ENCODE peak calls at places on chromosomes 3 and 15, in eight cellular contexts. R is brain microvascular endothelial cell, I is fibroblast of villous mesenchyme, W is fibroblast of pulmonary artery, F is fibroblast of lung, N is IMR-90, Y is coronary artery, V is uterus. X is an unnamed sample.

GRCh38 chr3:57281710-57282109 is 10.8 kb downstream of the ASB14 start:
- DNase-seq in R (peak; percentile 28), W (peak; percentile 10), Y (no peak), N (peak; percentile 51), V (no peak), F (peak; percentile 65), I (no peak), X (no peak)

GRCh38 chr15:73987646-73988045 is 4.4 kb downstream of the STOML1 start:
- DNase-seq in Y (no peak), F (no peak), W (no peak), R (no peak), N (no peak), I (no peak), V (no peak), X (no peak)

GRCh38 chr15:80803580-80804525 is 24.7 kb downstream of the CEMIP start:
- DNase-seq in W (no peak), N (no peak), R (no peak), Y (no peak), F (peak; percentile 44), I (no peak), V (no peak), X (no peak)

GRCh38 chr3:8405144-8405543 is 96.5 kb upstream of the LMCD1 start:
- DNase-seq in I (no peak), V (no peak), R (no peak), F (no peak), N (no peak), W (no peak), Y (no peak), X (no peak)

GRCh38 chr3:179653777-179654117 is 907 bp downstream of the USP13 start:
- DNase-seq in Y (no peak), F (no peak), I (no peak), N (no peak), R (peak; percentile 19), V (no peak), W (peak; percentile 39), X (no peak)

GRCh38 chr3:141477224-141477623 is 9.6 kb upstream of the RASA2 start:
- DNase-seq in R (peak; percentile 89), Y (no peak), V (no peak), I (peak; percentile 59), W (peak; percentile 87), F (peak; percentile 93), N (peak; percentile 94), X (peak; percentile 96)

GRCh38 chr3:86969500-86970189 is 21.3 kb downstream of the VGLL3 start:
- DNase-seq in W (peak; percentile 79), N (peak; percentile 61), R (peak; percentile 68), F (no peak), Y (no peak), V (no peak), I (peak; percentile 68), X (peak; percentile 84)

GRCh38 chr15:89490081-89490480 is 6.3 kb downstream of the RHCG start:
- DNase-seq in Y (no peak), V (no peak), R (no peak), W (no peak), I (no peak), N (no peak), F (no peak), X (no peak)

GRCh38 chr3:117752984-117753717 is 1043.6 kb downstream of the TUSC7 start:
- DNase-seq in W (peak; percentile 6), N (peak; percentile 90), I (no peak), R (no peak), F (peak; percentile 80), V (no peak), Y (no peak), X (no peak)

GRCh38 chr15:77107531-77108355 is 36.8 kb upstream of the TSPAN3 start:
- DNase-seq in R (peak; percentile 67), W (peak; percentile 73), F (peak; percentile 33), Y (no peak), N (peak; percentile 60), I (peak; percentile 61), V (peak; percentile 53), X (peak; percentile 71)

GRCh38 chr3:51982352-51982837 is 940 bp upstream of the ACY1 start:
- DNase-seq in I (no peak), V (no peak), F (no peak), N (no peak), R (no peak), W (no peak), Y (no peak), X (peak; percentile 14)

GRCh38 chr15:86021281-86022264 is 58.1 kb upstream of the AGBL1 start:
- DNase-seq in I (no peak), F (peak; percentile 68), Y (no peak), W (no peak), N (no peak), V (peak; percentile 35), R (no peak), X (no peak)

GRCh38 chr3:61181874-61182273 is 69.4 kb downstream of the FHIT start:
- DNase-seq in I (peak; percentile 26), N (peak; percentile 27), V (no peak), Y (no peak), F (peak; percentile 76), R (peak; percentile 78), W (peak; percentile 4), X (peak; percentile 3)

GRCh38 chr3:31364711-31365110 is 168.0 kb upstream of the STT3B start:
- DNase-seq in N (peak; percentile 75), I (peak; percentile 13), W (peak; percentile 70), V (no peak), Y (no peak), F (peak; percentile 81), R (peak; percentile 72), X (peak; percentile 88)

GRCh38 chr3:158768361-158768787 is 33.5 kb upstream of the MFSD1 start:
- DNase-seq in V (peak; percentile 65), I (peak; percentile 63), W (peak; percentile 52), F (peak; percentile 82), N (peak; percentile 78), R (peak; percentile 80), Y (no peak), X (peak; percentile 64)
- H3K4me3 ChIP-seq in V (no peak overlapping the region), I (no peak overlapping the region), W (peak overlapping the region; percentile 9), F (no peak overlapping the region), N (no peak overlapping the region), R (no peak overlapping the region), Y (peak overlapping the region; percentile 46), X (no peak overlapping the region)

DNA sequence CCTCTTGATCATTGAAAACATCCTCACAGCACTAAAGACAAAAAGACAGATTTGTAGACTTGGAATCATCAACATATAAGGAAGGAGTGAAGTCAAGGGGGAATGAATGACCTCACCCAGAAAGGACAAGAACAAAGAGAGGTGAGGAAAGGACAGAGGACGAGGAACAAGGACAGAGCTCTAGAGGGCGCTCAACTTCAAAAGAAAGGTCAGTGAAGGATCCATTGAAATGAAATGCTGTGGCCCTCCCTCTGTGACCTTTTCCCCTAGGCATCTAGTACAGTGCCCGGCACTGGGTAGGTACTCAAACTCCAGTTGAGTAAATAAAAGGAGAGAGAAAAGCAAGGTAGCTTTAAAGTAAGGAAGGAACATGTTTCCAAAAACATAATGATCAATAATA is 2.6 kb downstream of the ATP8B4 start:
- DNase-seq in Y (no peak), V (no peak), I (peak; percentile 39), W (peak; percentile 22), F (no peak), N (peak; percentile 19), R (no peak), X (peak; percentile 65)
- TF ChIP-seq CTCF in Y (no peak), V (no peak), I (peak; percentile 55), W (peak; percentile 33), F (peak; percentile 54), N (peak; percentile 44), R (peak; percentile 56), X (peak; percentile 32)

DNA sequence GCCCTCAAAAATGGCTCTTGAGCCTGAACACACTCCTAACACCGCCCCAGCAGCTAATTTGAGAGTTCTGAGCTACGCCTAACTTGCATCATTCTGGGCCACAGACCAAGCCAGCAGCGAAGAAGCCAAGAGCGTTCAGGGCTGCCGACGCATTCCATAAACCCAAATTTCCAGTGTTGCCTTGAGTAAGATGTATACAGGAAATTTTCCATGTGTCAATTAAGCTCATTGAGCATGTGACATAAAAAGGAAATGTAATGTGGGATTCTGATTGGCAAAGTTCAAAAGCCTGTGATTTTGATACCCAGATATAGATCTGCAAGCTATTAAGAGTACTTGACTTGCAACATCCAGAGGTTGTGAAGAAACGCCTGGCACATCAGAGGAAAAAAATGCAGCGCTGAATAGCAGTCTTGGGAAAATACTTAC is 148.6 kb upstream of the NR2F2 start:
- DNase-seq in N (peak; percentile 88), R (peak; percentile 69), F (peak; percentile 58), V (peak; percentile 87), Y (peak; percentile 82), I (peak; percentile 97), W (peak; percentile 90), X (peak; percentile 92)
- H3K4me3 ChIP-seq in N (no peak overlapping the region), R (no peak overlapping the region), F (no peak overlapping the region), V (no peak overlapping the region), Y (peak overlapping the region; percentile 45), I (no peak overlapping the region), W (no peak overlapping the region), X (no peak overlapping the region)

GRCh38 chr3:33456756-33457155 is 16.6 kb upstream of the UBP1 start:
- DNase-seq in V (no peak), Y (no peak), N (no peak), I (no peak), F (no peak), W (peak; percentile 11), R (no peak), X (no peak)

GRCh38 chr3:33447958-33448357 is 7.8 kb upstream of the UBP1 start:
- DNase-seq in Y (no peak), V (no peak), W (no peak), F (no peak), N (no peak), R (no peak), I (no peak), X (no peak)

DNA sequence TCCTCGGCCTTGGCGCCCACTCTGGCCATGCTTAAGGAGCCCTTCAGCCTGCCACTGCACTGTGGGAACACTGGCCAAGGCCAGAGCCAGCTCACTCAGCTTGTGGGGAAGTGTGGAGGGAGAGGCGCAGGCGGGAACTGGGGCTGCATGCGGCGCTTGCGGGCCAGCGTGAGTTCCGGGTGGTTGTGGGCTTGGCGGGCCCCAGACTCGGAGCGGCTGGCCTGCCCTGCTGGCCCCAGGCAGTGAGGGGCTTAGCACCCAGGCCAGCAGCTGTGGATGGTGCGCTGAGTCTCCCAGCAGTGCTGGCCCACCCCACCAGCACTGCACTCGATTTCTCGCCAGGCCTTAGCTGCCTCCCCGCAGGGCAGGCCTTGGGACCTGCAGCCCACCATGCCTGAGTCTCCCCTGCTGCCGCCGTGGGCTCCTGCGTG is 13.1 kb upstream of the UBP1 start:
- DNase-seq in R (no peak), Y (no peak), I (no peak), N (no peak), W (no peak), V (no peak), F (no peak), X (no peak)
- TF ChIP-seq CTCF in R (no peak), Y (no peak), I (no peak), N (no peak), W (no peak), V (no peak), F (no peak), X (no peak)